ENCODE peak calls at places on chromosomes 2 and 18, in six cellular contexts. Y, Z, X, F, I and G are unnamed samples.

GRCh38 chr2:100222844-100223243 is 80.5 kb upstream of the AFF3 start:
- DNase-seq in X (no peak), Z (no peak), I (no peak), Y (no peak), F (no peak), G (no peak)

GRCh38 chr2:150486539-150487484 is 655 bp downstream of the RND3 start:
- DNase-seq in Z (peak; percentile 73), I (no peak), F (peak; percentile 25), Y (peak; percentile 55), X (no peak), G (no peak)

GRCh38 chr18:27839141-27839540 is 337.8 kb downstream of the CDH2 start:
- DNase-seq in Y (no peak), F (no peak), Z (peak; percentile 94), I (no peak), X (peak; percentile 27), G (peak; percentile 95)

GRCh38 chr2:61478086-61478485 is 7.2 kb upstream of the USP34 start:
- DNase-seq in Y (no peak), F (no peak), Z (no peak), X (no peak), I (no peak), G (no peak)

GRCh38 chr2:210515911-210516310 is 39.4 kb upstream of the LANCL1 start:
- DNase-seq in Y (no peak), I (no peak), Z (no peak), X (no peak), F (no peak), G (no peak)

GRCh38 chr18:49723648-49724180 is 89.6 kb downstream of the ACAA2 start:
- DNase-seq in I (no peak), F (no peak), Y (no peak), Z (no peak), X (no peak), G (peak; percentile 83)

GRCh38 chr2:217538719-217539118 is 464.1 kb downstream of the TNS1 start:
- DNase-seq in F (no peak), Z (peak; percentile 30), X (no peak), Y (no peak), I (no peak), G (peak; percentile 27)

GRCh38 chr2:216830346-216830745 is 29.5 kb downstream of the TNP1 start:
- DNase-seq in I (no peak), X (no peak), F (no peak), Y (no peak), Z (no peak), G (no peak)

GRCh38 chr2:133264951-133265949 is 303.0 kb downstream of the NCKAP5 start:
- DNase-seq in X (peak; percentile 34), Y (peak; percentile 44), Z (no peak), F (peak; percentile 15), I (no peak), G (peak; percentile 20)

GRCh38 chr2:33033524-33034150 is 86.9 kb downstream of the LTBP1 start:
- DNase-seq in X (no peak), F (no peak), Y (no peak), Z (peak; percentile 85), I (no peak), G (peak; percentile 35)

GRCh38 chr2:15084826-15085489 is 452.4 kb downstream of the LRATD1 start:
- DNase-seq in Y (no peak), Z (no peak), F (no peak), I (no peak), X (no peak), G (no peak)

GRCh38 chr2:10034333-10035052 is 8.9 kb upstream of the KLF11 start:
- DNase-seq in X (no peak), Z (no peak), F (no peak), Y (no peak), I (no peak), G (no peak)

GRCh38 chr2:28624798-28625701 is 126.6 kb upstream of the PPP1CB start:
- DNase-seq in Y (peak; percentile 67), X (no peak), Z (peak; percentile 87), F (no peak), I (peak; percentile 53), G (peak; percentile 58)

GRCh38 chr2:208304695-208305094 is 38.6 kb downstream of the PIKFYVE start:
- DNase-seq in Y (no peak), I (no peak), F (no peak), Z (no peak), X (no peak), G (no peak)

GRCh38 chr2:28085183-28085582 is 194.7 kb downstream of the BABAM2 start:
- DNase-seq in I (no peak), F (no peak), Z (no peak), X (no peak), Y (no peak), G (no peak)

GRCh38 chr2:105393373-105394055 is 5.3 kb downstream of the FHL2 start:
- DNase-seq in Z (peak; percentile 96), X (no peak), F (no peak), I (no peak), Y (peak; percentile 71), G (peak; percentile 97)

GRCh38 chr2:239934571-239935171 is 90.5 kb downstream of the NDUFA10 start:
- DNase-seq in I (peak; percentile 60), Y (peak; percentile 66), X (no peak), F (peak; percentile 43), Z (peak; percentile 77), G (no peak)

GRCh38 chr2:38643021-38643671 is 22.8 kb upstream of the GALM start:
- DNase-seq in F (no peak), X (no peak), Y (no peak), Z (no peak), I (no peak), G (no peak)

GRCh38 chr2:135997380-135997779 is 12.0 kb upstream of the DARS1 start:
- DNase-seq in I (no peak), F (peak; percentile 25), X (no peak), Y (no peak), Z (no peak), G (no peak)

GRCh38 chr2:121219866-121220265 is 65.1 kb downstream of the TFCP2L1 start:
- DNase-seq in Z (no peak), Y (no peak), F (no peak), X (no peak), I (no peak), G (no peak)

GRCh38 chr2:195533771-195534642 is 123.0 kb upstream of the SLC39A10 start:
- DNase-seq in Y (peak; percentile 46), Z (peak; percentile 89), F (no peak), X (peak; percentile 38), I (peak; percentile 50), G (peak; percentile 95)

GRCh38 chr2:101546376-101547058 is 71.6 kb upstream of the RFX8 start:
- DNase-seq in X (no peak), I (no peak), Y (no peak), Z (peak; percentile 52), F (no peak), G (peak; percentile 74)

GRCh38 chr18:76679877-76680276 is 142.5 kb upstream of the ZNF236 start:
- DNase-seq in Y (no peak), Z (peak; percentile 37), I (no peak), F (no peak), X (no peak), G (no peak)

GRCh38 chr2:23502096-23502495 is 117.1 kb downstream of the KLHL29 start:
- DNase-seq in Z (peak; percentile 24), F (no peak), X (no peak), Y (no peak), I (no peak), G (no peak)

GRCh38 chr2:170822885-170823799 is 6.5 kb downstream of the GAD1 start:
- DNase-seq in X (no peak), Z (no peak), I (no peak), Y (no peak), F (no peak), G (no peak)

GRCh38 chr2:151051584-151052220 is 210.0 kb downstream of the RBM43 start:
- DNase-seq in Z (peak; percentile 80), Y (no peak), X (peak; percentile 31), I (peak; percentile 5), F (no peak), G (no peak)

GRCh38 chr2:54497738-54498680 is 41.9 kb downstream of the SPTBN1 start:
- DNase-seq in F (no peak), I (no peak), Y (no peak), Z (peak; percentile 81), X (no peak), G (no peak)

GRCh38 chr18:62432176-62432575 is 90.6 kb upstream of the ZCCHC2 start:
- DNase-seq in Y (no peak), X (no peak), F (no peak), I (no peak), Z (no peak), G (no peak)

GRCh38 chr2:133459590-133459989 is 108.7 kb downstream of the NCKAP5 start:
- DNase-seq in I (no peak), Y (no peak), Z (no peak), X (no peak), F (no peak), G (peak; percentile 22)

GRCh38 chr2:46367286-46367685 is 70.1 kb downstream of the EPAS1 start:
- DNase-seq in F (no peak), I (no peak), Y (no peak), X (no peak), Z (no peak), G (peak; percentile 28)

GRCh38 chr2:40445467-40445866 is 6.4 kb downstream of the SLC8A1 start:
- DNase-seq in X (no peak), Y (no peak), F (no peak), I (no peak), Z (peak; percentile 9), G (no peak)

GRCh38 chr2:102383722-102384121 is 28.1 kb downstream of the IL18R1 start:
- DNase-seq in F (no peak), I (no peak), X (no peak), Z (no peak), Y (no peak), G (no peak)